ENCODE peak calls at places on chromosomes 13 and 19, in six cellular contexts. M is trophoblast cell, H is neuronal stem cell, V is H1, Z is H9, F is IMR-90. Q is an unnamed sample.
A peak's percentile ranks its signal among the peaks of the same experiment; 100 is the strongest.

GRCh38 chr13:110409581-110409992 is 102.5 kb downstream of the COL4A2 start:
- DNase-seq in H (no peak), V (no peak), F (peak; percentile 68), M (no peak), Z (no peak), Q (peak; percentile 93)

GRCh38 chr13:30572859-30573275 is 44.9 kb upstream of the USPL1 start:
- DNase-seq in M (no peak), H (no peak), V (no peak), F (peak; percentile 57), Z (no peak), Q (peak; percentile 76)

GRCh38 chr13:35694031-35694430 is 217.5 kb upstream of the MAB21L1 start:
- DNase-seq in F (no peak), M (no peak), V (no peak), H (no peak), Z (peak; percentile 4), Q (no peak)

GRCh38 chr13:35219021-35219420 is 257.5 kb downstream of the MAB21L1 start:
- DNase-seq in M (no peak), V (no peak), H (no peak), Z (no peak), F (no peak), Q (no peak)

GRCh38 chr13:96229356-96229755 is 139.4 kb downstream of the HS6ST3 start:
- DNase-seq in H (no peak), F (no peak), V (peak; percentile 17), M (peak; percentile 14), Z (peak; percentile 43), Q (peak; percentile 17)

GRCh38 chr19:30229524-30230174 is 142.5 kb upstream of the ZNF536 start:
- DNase-seq in M (no peak), Z (no peak), F (peak; percentile 4), H (no peak), V (no peak), Q (no peak)

GRCh38 chr13:81089758-81090157 is 748.8 kb upstream of the SPRY2 start:
- DNase-seq in F (no peak), M (no peak), V (no peak), H (no peak), Z (no peak), Q (no peak)

GRCh38 chr19:43441736-43442135 is 23.7 kb downstream of the LYPD3 start:
- DNase-seq in F (no peak), V (no peak), M (no peak), H (no peak), Z (no peak), Q (no peak)

GRCh38 chr13:97243915-97244820 is 22.0 kb downstream of the MBNL2 start:
- DNase-seq in M (no peak), V (no peak), H (no peak), Z (no peak), F (no peak), Q (no peak)

GRCh38 chr19:39148939-39149529 is 23.4 kb downstream of the PAK4 start:
- DNase-seq in M (no peak), Z (no peak), V (no peak), H (no peak), F (no peak), Q (no peak)

GRCh38 chr19:1101337-1101698 is 2.5 kb upstream of the GPX4 start:
- DNase-seq in V (no peak), F (no peak), H (no peak), Z (no peak), M (no peak), Q (no peak)

GRCh38 chr19:42282810-42283247 is 13.8 kb downstream of the CIC start:
- DNase-seq in F (no peak), M (no peak), H (no peak), V (no peak), Z (no peak), Q (no peak)

DNA sequence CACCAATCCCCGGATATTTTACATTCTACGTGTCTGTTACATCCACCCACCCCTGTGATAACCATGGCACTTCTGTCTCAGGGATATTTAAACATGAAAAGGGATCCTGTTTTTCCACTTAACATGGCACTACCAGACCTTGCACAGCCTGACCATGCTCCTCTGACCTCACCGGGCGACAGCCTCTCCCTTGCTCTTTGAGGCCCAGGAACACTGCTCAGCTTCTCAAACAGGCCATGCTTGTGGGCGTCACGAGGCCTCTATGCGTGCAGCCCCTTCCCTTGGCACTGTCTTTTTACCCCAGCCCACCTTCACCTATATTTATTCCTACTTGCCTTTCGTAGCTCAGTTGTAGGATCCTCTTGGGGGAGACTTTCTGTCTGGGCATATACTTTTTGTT is 385.6 kb downstream of the UQCRFS1 start:
- DNase-seq in V (no peak), M (no peak), H (no peak), Z (no peak), F (no peak), Q (no peak)
- H3K23ac ChIP-seq in V (no peak overlapping the region), M (no peak overlapping the region), H (no peak overlapping the region), Z (no peak overlapping the region), F (no peak overlapping the region), Q (no peak overlapping the region)

GRCh38 chr13:112060431-112060830 is 6.5 kb upstream of the SOX1 start:
- DNase-seq in Z (no peak), M (no peak), V (no peak), H (no peak), F (no peak), Q (no peak)

GRCh38 chr13:112062619-112063308 is 4.2 kb upstream of the SOX1 start:
- DNase-seq in F (no peak), Z (peak; percentile 75), V (no peak), H (no peak), M (no peak), Q (no peak)

GRCh38 chr13:112062047-112062618 is 4.8 kb upstream of the SOX1 start:
- DNase-seq in V (no peak), Z (no peak), F (no peak), M (no peak), H (no peak), Q (no peak)

GRCh38 chr13:112060899-112061366 is 6.0 kb upstream of the SOX1 start:
- DNase-seq in Z (peak; percentile 77), M (no peak), H (no peak), V (no peak), F (no peak), Q (no peak)

GRCh38 chr13:112061367-112062046 is 5.4 kb upstream of the SOX1 start:
- DNase-seq in F (no peak), Z (peak; percentile 58), H (no peak), V (no peak), M (no peak), Q (no peak)
- H3K14ac ChIP-seq in F (no peak overlapping the region), Z (no peak overlapping the region), H (no peak overlapping the region), V (no peak overlapping the region), M (no peak overlapping the region), Q (no peak overlapping the region)

GRCh38 chr13:50911051-50911690 is 1.6 kb downstream of the RNASEH2B start:
- DNase-seq in H (peak; percentile 15), M (no peak), V (no peak), F (no peak), Z (no peak), Q (peak; percentile 65)
- H3K18ac ChIP-seq in H (no peak overlapping the region), M (no peak overlapping the region), V (no peak overlapping the region), F (no peak overlapping the region), Z (no peak overlapping the region), Q (no peak overlapping the region)

GRCh38 chr13:29540799-29541198 is 54.7 kb downstream of the SLC7A1 start:
- DNase-seq in F (no peak), Z (no peak), V (no peak), M (no peak), H (no peak), Q (no peak)
- H3K23ac ChIP-seq in F (no peak overlapping the region), Z (no peak overlapping the region), V (no peak overlapping the region), M (no peak overlapping the region), H (no peak overlapping the region), Q (no peak overlapping the region)

GRCh38 chr19:7215176-7215575 is 79.0 kb downstream of the INSR start:
- DNase-seq in F (no peak), Z (no peak), V (no peak), H (no peak), M (no peak), Q (no peak)
- H3K14ac ChIP-seq in F (no peak overlapping the region), Z (no peak overlapping the region), V (no peak overlapping the region), H (no peak overlapping the region), M (no peak overlapping the region), Q (no peak overlapping the region)

GRCh38 chr13:27980280-27980998 is 8.1 kb downstream of the URAD start:
- DNase-seq in V (no peak), M (no peak), Z (no peak), H (no peak), F (no peak), Q (no peak)
- H3K18ac ChIP-seq in V (no peak overlapping the region), M (no peak overlapping the region), Z (no peak overlapping the region), H (peak overlapping the region; percentile 27), F (no peak overlapping the region), Q (no peak overlapping the region)

GRCh38 chr13:113365551-113365971 is 1.6 kb upstream of the GRTP1 start:
- DNase-seq in Z (no peak), H (no peak), V (no peak), M (no peak), F (no peak), Q (no peak)

GRCh38 chr13:113366031-113366588 is 2.2 kb upstream of the GRTP1 start:
- DNase-seq in M (no peak), V (no peak), H (no peak), Z (no peak), F (peak; percentile 18), Q (no peak)

GRCh38 chr13:113367020-113367560 is 3.2 kb upstream of the GRTP1 start:
- DNase-seq in H (no peak), M (no peak), F (no peak), Z (no peak), V (no peak), Q (no peak)

GRCh38 chr13:113364371-113364932 is 522 bp upstream of the GRTP1 start:
- DNase-seq in V (no peak), H (peak; percentile 43), Z (no peak), M (no peak), F (no peak), Q (no peak)

GRCh38 chr13:113364933-113365371 is 1.0 kb upstream of the GRTP1 start:
- DNase-seq in V (no peak), F (no peak), Z (no peak), H (no peak), M (no peak), Q (no peak)
- H3K23ac ChIP-seq in V (no peak overlapping the region), F (no peak overlapping the region), Z (no peak overlapping the region), H (peak overlapping the region; percentile 73), M (no peak overlapping the region), Q (no peak overlapping the region)

GRCh38 chr19:55391191-55391670 is 5.5 kb downstream of the RPL28 start:
- DNase-seq in M (no peak), F (no peak), H (no peak), Z (no peak), V (no peak), Q (no peak)

GRCh38 chr19:55393362-55393761 is 7.6 kb downstream of the RPL28 start:
- DNase-seq in M (no peak), H (no peak), V (no peak), Z (no peak), F (no peak), Q (no peak)

GRCh38 chr19:55391702-55392615 is 6.2 kb downstream of the RPL28 start:
- DNase-seq in H (no peak), M (peak; percentile 28), Z (no peak), V (no peak), F (peak; percentile 77), Q (peak; percentile 42)

GRCh38 chr19:55390461-55390880 is 4.7 kb downstream of the RPL28 start:
- DNase-seq in H (no peak), V (no peak), F (no peak), M (no peak), Z (no peak), Q (no peak)

DNA sequence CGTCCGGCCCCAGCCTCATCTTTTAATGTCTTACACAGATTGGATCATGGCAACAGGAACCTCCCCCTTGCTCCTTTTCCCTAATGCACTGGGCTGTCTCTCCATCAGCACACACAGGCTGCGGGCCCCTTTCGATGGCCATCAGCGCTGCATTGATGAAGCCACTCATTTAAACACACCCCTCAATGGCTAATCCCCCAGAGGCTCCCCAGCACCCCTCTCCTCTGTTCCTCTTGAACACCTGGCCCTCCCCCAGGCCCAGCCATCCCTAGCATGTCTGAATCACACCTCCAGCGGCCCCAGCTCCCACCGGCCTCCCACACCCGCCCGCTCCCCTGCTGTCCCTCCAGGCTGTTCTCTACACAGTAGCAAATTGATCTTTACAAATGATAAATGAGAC is 7.1 kb downstream of the RPL28 start:
- DNase-seq in V (no peak), M (no peak), Z (no peak), H (no peak), F (no peak), Q (no peak)
- H3K14ac ChIP-seq in V (no peak overlapping the region), M (no peak overlapping the region), Z (no peak overlapping the region), H (no peak overlapping the region), F (no peak overlapping the region), Q (no peak overlapping the region)

Q was measured in mesenchymal stem cell.